ENCODE peak calls at places on chromosomes 16 and 17, in six cellular contexts. M is mucosa of descending colon; G is CD8-positive, alpha-beta T cell; W is breast epithelium; U is IMR-90; Q is PC-9. H is an unnamed sample.

GRCh38 chr17:76641501-76641900 is 2.1 kb downstream of the ST6GALNAC1 start:
- DNase-seq in U (no peak), M (peak; percentile 42), Q (peak; percentile 47), G (no peak), W (no peak), H (no peak)

GRCh38 chr16:49578435-49579024 is 204.9 kb downstream of the C16orf78 start:
- DNase-seq in W (no peak), U (no peak), G (no peak), Q (no peak), M (no peak), H (no peak)

GRCh38 chr16:4833584-4833983 is 13.5 kb downstream of the GLYR1 start:
- DNase-seq in G (no peak), W (no peak), U (no peak), M (no peak), Q (no peak), H (no peak)

GRCh38 chr17:16820979-16821543 is 131.0 kb downstream of the CCDC144A start:
- DNase-seq in M (no peak), G (no peak), W (no peak), Q (no peak), U (no peak), H (no peak)

GRCh38 chr17:49468827-49469385 is 26.2 kb upstream of the NGFR start:
- DNase-seq in W (no peak), Q (no peak), U (no peak), M (no peak), G (no peak), H (no peak)

GRCh38 chr16:9012848-9013507 is 49.3 kb upstream of the USP7 start:
- DNase-seq in U (no peak), W (no peak), Q (no peak), M (no peak), G (no peak), H (no peak)

GRCh38 chr16:82629441-82630027 is 2.8 kb downstream of the CDH13 start:
- DNase-seq in W (no peak), M (no peak), Q (no peak), U (peak; percentile 34), G (no peak), H (no peak)

GRCh38 chr16:50096791-50097190 is 31.0 kb downstream of the HEATR3 start:
- DNase-seq in Q (no peak), M (no peak), U (peak; percentile 63), G (no peak), W (no peak), H (no peak)

GRCh38 chr17:70159980-70160379 is 9.4 kb upstream of the KCNJ2 start:
- DNase-seq in U (peak; percentile 22), Q (no peak), G (no peak), W (no peak), M (no peak), H (no peak)

GRCh38 chr16:83115491-83116232 is 488.9 kb downstream of the CDH13 start:
- DNase-seq in W (no peak), M (peak; percentile 12), G (no peak), Q (no peak), U (no peak), H (no peak)

GRCh38 chr17:8158267-8159031 is 4.3 kb downstream of the VAMP2 start:
- DNase-seq in W (peak; percentile 91), U (peak; percentile 87), M (peak; percentile 98), Q (peak; percentile 91), G (peak; percentile 87), H (peak; percentile 71)

GRCh38 chr16:4966736-4967453 is 8.8 kb downstream of the SEC14L5 start:
- DNase-seq in W (no peak), U (no peak), M (no peak), G (no peak), Q (no peak), H (no peak)

GRCh38 chr16:83118365-83118764 is 491.6 kb downstream of the CDH13 start:
- DNase-seq in G (no peak), U (peak; percentile 47), M (no peak), W (no peak), Q (no peak), H (no peak)

GRCh38 chr16:51116353-51116752 is 34.7 kb downstream of the SALL1 start:
- DNase-seq in Q (no peak), W (no peak), M (no peak), U (no peak), G (no peak), H (no peak)

GRCh38 chr16:85451646-85452363 is 161.3 kb upstream of the GSE1 start:
- DNase-seq in M (no peak), W (no peak), U (no peak), G (no peak), Q (no peak), H (no peak)

GRCh38 chr16:70151391-70151790 is 22.2 kb upstream of the CLEC18C start:
- DNase-seq in W (no peak), G (no peak), U (no peak), M (no peak), Q (no peak), H (no peak)

GRCh38 chr16:54934536-54935410 is 4.1 kb downstream of the IRX5 start:
- DNase-seq in M (no peak), W (peak; percentile 49), U (no peak), Q (no peak), G (no peak), H (no peak)

GRCh38 chr17:64278614-64279013 is 15.6 kb upstream of the TEX2 start:
- DNase-seq in Q (no peak), M (peak; percentile 37), G (no peak), W (no peak), U (peak; percentile 71), H (no peak)

GRCh38 chr16:2205967-2206313 is 686 bp downstream of the MLST8 start:
- DNase-seq in W (no peak), Q (no peak), M (peak; percentile 59), U (no peak), G (no peak), H (no peak)

GRCh38 chr16:396605-397004 is 394 bp upstream of the NME4 start:
- DNase-seq in U (peak; percentile 41), W (no peak), G (no peak), Q (peak; percentile 41), M (no peak), H (no peak)

DNA sequence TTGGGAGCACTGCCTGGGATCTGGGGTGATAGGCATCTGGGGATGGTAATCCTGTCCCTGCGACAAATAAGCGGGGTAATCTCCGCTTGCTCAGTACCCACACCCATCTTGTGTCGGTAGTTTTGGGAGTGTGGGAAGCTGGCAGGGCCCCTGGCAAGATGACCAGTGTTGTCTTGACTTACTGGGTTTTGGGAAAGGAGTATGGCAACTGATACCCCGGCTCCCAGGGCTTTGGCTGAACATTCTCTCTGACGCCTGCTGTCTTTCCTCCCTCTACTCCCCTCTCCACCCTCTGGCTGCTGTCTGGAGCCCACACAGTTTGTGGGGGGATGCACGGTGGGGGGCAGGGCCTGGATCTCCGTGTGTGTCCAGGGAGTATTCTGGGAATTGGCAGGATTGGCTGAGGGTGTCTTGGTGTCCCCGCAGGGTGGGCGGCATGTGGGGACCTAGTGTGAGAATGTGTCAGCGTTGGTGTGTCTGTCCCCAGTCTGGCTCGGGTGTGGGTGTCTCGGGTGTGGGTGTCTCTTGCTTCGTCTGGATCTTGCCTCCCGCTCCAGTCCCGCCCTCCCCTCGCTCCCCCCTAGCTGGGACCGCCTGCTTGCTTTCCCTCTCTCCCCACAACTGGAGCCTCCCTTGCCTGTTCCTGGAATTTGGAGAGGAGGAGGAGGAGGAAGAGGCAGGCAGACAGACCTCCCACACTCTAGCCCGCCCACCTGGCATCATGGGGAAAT is 12.0 kb downstream of the RARA start:
- DNase-seq in G (peak; percentile 70), Q (no peak), M (no peak), U (no peak), W (peak; percentile 44), H (no peak)
- H3K4me3 ChIP-seq in G (peak overlapping the region; percentile 91), Q (no peak overlapping the region), M (no peak overlapping the region), U (no peak overlapping the region), W (peak overlapping the region; percentile 36), H (peak overlapping the region; percentile 89)

GRCh38 chr17:78206298-78206697 is 7.8 kb upstream of the BIRC5 start:
- DNase-seq in M (no peak), Q (no peak), U (no peak), G (no peak), W (no peak), H (no peak)
- TF ChIP-seq CTCF in M (no peak), Q (no peak), U (no peak), G (no peak), W (no peak), H (no peak)

GRCh38 chr17:44308320-44308818 is at the start of gene RUNDC3A:
- DNase-seq in G (peak; percentile 87), M (peak; percentile 84), Q (peak; percentile 74), U (peak; percentile 69), W (peak; percentile 79), H (no peak)
- H3K4me3 ChIP-seq in G (peak within 1 kb of the TSS; percentile 41), M (no peak within 1 kb of the TSS), Q (peak within 1 kb of the TSS; percentile 56), U (peak within 1 kb of the TSS; percentile 41), W (peak within 1 kb of the TSS; percentile 35), H (peak within 1 kb of the TSS; percentile 69)

DNA sequence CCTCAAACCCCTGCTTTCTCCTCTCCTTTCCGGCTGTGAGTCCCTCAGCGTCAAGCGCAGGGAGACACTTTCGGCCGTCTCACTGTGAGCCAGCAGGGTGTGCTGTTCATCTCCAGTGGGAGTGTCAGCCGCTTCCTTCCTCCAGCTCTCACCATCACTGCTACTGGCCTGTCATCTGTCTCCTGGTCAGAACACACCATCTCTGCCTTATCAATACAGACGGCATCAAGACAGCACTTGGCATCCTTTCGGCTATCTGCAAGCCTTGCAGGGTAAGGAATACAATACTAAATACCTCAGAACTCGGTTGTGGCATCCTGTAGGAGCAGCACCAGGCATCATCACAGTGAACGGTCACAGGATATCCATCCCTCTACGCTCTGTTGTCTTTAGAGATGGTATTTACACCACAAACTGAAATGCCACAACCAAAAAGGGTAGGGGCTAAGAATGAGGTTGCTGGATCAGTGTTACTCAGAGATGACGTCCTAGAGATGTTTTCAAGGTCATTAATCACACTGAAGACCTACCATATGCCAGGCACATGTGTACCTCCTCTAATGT is 20.7 kb upstream of the CMTM4 start:
- DNase-seq in G (no peak), M (peak; percentile 67), U (peak; percentile 88), W (no peak), Q (no peak), H (no peak)
- TF ChIP-seq CTCF in G (no peak), M (no peak), U (peak; percentile 52), W (no peak), Q (peak; percentile 20), H (no peak)